ENCODE peak calls at places on chromosomes 4 and X, in six cellular contexts. I, N, T, Q, Y and V are unnamed samples.

GRCh38 chr4:22787753-22788389 is 95.1 kb downstream of the GBA3 start:
- DNase-seq in N (no peak), I (no peak), Q (no peak), T (no peak), Y (no peak), V (no peak)

GRCh38 chrX:132022115-132022862 is 813 bp upstream of the STK26 start:
- DNase-seq in I (peak; percentile 36), N (peak; percentile 29), T (no peak), Q (peak; percentile 27), Y (peak; percentile 6), V (no peak)

GRCh38 chr4:169665039-169665732 is 44.8 kb downstream of the CLCN3 start:
- DNase-seq in N (peak; percentile 44), Q (peak; percentile 66), T (no peak), I (no peak), Y (no peak), V (no peak)

GRCh38 chrX:10099411-10099810 is 57.4 kb upstream of the CLCN4 start:
- DNase-seq in T (no peak), Y (no peak), Q (no peak), I (no peak), N (no peak), V (no peak)

GRCh38 chr4:73918058-73918457 is 48.9 kb downstream of the CXCL1 start:
- DNase-seq in N (no peak), T (no peak), I (no peak), Y (no peak), Q (no peak), V (peak; percentile 22)

GRCh38 chr4:89486042-89486441 is 178.4 kb upstream of the GPRIN3 start:
- DNase-seq in N (peak; percentile 86), Y (no peak), Q (no peak), I (no peak), T (no peak), V (no peak)

GRCh38 chr4:92303621-92304027 is at the start of gene GRID2:
- DNase-seq in T (peak; percentile 72), N (peak; percentile 10), Q (no peak), I (no peak), Y (no peak), V (no peak)

GRCh38 chr4:1192091-1192492 is 19.7 kb upstream of the SPON2 start:
- DNase-seq in T (peak; percentile 80), Y (peak; percentile 83), I (no peak), N (peak; percentile 93), Q (peak; percentile 31), V (peak; percentile 65)

GRCh38 chrX:118644378-118644777 is 83.0 kb upstream of the IL13RA1 start:
- DNase-seq in Q (peak; percentile 10), N (peak; percentile 59), I (no peak), Y (no peak), T (no peak), V (no peak)

GRCh38 chr4:186019264-186019663 is 49.7 kb upstream of the TLR3 start:
- DNase-seq in Y (no peak), I (no peak), N (no peak), Q (no peak), T (no peak), V (no peak)

GRCh38 chr4:186018756-186019155 is 50.2 kb upstream of the TLR3 start:
- DNase-seq in N (no peak), I (no peak), Y (no peak), T (no peak), Q (no peak), V (no peak)

GRCh38 chr4:186021461-186022167 is 47.3 kb upstream of the TLR3 start:
- DNase-seq in Y (no peak), Q (peak; percentile 17), I (no peak), N (peak; percentile 69), T (no peak), V (peak; percentile 31)

GRCh38 chr4:186020106-186020792 is 48.7 kb upstream of the TLR3 start:
- DNase-seq in T (no peak), Y (no peak), I (no peak), Q (no peak), N (no peak), V (no peak)

DNA sequence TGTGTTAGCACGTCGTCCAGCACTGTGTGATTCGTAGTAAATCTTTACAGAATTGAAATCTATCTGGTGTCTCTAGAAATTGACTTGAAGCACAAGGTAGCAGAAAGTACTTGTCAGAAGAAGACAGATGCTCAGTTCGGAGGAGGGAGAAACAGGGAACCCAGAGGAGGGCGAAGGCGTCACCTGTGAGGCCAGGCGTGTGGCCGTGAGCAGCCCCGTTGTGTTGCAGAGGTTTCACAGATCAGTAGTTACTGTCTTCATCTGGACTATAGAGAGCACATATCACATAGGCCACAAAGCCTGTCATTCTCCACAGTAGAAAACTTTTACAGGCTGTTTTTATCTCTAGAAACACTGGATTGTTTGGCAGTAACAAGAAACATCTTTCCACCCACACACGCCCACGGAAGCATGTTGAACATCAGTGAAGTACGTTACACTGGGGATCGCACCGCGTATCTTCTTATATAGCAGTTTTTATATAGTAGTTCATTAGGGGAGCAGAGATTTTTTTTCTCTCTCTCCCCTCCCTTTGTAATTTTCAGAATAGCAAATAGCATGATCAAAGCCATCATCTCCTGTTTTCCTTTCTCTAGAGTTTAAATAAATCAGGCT is 48.1 kb upstream of the TLR3 start:
- DNase-seq in Y (no peak), T (no peak), I (no peak), Q (no peak), N (no peak), V (peak; percentile 12)
- H3K36me3 ChIP-seq in Y (no peaks in the 10 kb centered on the region), T (no peaks in the 10 kb centered on the region), I (no peaks in the 10 kb centered on the region), Q (no peaks in the 10 kb centered on the region), N (no peaks in the 10 kb centered on the region), V (no peaks in the 10 kb centered on the region)

DNA sequence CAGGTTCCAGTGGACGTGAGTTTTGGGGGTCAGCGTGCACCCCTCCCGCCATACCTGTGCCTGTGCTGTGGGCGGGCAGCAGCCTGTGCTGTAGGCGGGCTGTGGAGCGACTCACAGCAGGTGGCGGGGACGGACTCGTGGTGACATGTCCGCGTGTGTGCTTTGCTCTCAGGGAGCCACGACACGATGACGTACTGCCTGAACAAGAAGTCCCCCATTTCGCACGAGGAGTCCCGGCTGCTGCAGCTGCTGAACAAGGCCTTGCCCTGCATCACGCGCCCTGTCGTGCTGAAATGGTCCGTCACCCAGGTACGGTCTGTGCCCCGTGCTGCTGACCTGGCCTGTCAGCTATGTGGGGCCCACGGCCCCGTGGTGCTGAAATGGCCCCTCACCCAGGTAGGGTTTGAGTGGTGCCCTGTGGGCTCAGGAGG is 7.4 kb downstream of the PLCXD1 start:
- DNase-seq in Q (no peak), Y (no peak), I (no peak), T (peak; percentile 78), N (no peak), V (no peak)
- H3K36me3 ChIP-seq in Q (peaks cover 80% of the 10 kb centered on the region), Y (no peaks in the 10 kb centered on the region), I (peaks cover 24% of the 10 kb centered on the region), T (peaks cover 77% of the 10 kb centered on the region), N (no peaks in the 10 kb centered on the region), V (peaks cover 63% of the 10 kb centered on the region)

GRCh38 chr4:176676901-176677300 is 115.8 kb downstream of the VEGFC start:
- DNase-seq in Q (no peak), N (no peak), T (no peak), I (no peak), Y (no peak), V (no peak)
- H3K36me3 ChIP-seq in Q (no peaks in the 10 kb centered on the region), N (no peaks in the 10 kb centered on the region), T (no peaks in the 10 kb centered on the region), I (no peaks in the 10 kb centered on the region), Y (no peaks in the 10 kb centered on the region), V (no peaks in the 10 kb centered on the region)

GRCh38 chrX:151538190-151539122 is 25.0 kb upstream of the PASD1 start:
- DNase-seq in Q (no peak), Y (no peak), N (no peak), I (no peak), T (no peak), V (no peak)

GRCh38 chrX:151543706-151544105 is 19.8 kb upstream of the PASD1 start:
- DNase-seq in Y (no peak), N (no peak), I (no peak), T (no peak), Q (no peak), V (no peak)
- H3K36me3 ChIP-seq in Y (no peaks in the 10 kb centered on the region), N (no peaks in the 10 kb centered on the region), I (no peaks in the 10 kb centered on the region), T (no peaks in the 10 kb centered on the region), Q (no peaks in the 10 kb centered on the region), V (no peaks in the 10 kb centered on the region)

DNA sequence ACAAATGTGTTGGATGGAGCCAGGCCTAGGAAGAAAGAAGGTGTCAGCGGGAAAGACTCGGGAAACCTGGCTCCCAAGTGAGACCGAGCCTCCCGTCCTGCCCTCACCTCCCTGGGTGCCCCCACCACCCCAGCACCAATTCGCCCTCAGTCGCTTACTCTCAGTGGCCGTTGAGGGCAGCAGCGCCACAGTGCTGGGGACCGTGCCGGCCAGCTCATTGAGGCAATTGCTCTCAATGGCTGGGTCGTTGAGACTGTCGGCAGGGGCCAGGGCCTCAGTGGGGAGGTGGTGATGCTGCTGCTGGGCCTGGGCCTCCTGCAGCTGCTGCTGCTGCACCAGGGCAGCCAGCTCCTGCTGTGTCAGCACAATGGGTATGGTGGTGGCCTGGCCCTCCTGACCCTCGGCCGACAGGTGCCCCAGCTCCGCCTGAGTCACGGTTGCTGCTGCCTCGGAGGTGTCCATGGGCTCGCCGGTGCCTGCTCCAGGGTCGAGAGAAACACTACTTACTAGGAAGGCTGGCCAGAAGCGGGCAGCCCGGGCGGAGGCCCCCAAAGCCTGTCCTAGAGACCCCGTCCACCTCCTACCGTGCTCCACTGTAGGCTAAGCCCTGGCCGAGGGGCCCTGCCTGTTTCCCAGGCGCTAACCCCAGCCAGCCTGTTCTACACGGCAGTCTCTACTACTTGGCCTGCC is 7.4 kb upstream of the RENBP start:
- DNase-seq in N (no peak), I (no peak), T (no peak), Y (no peak), Q (no peak), V (no peak)
- H3K36me3 ChIP-seq in N (peaks cover 46% of the 10 kb centered on the region), I (peaks cover 21% of the 10 kb centered on the region), T (peaks cover 81% of the 10 kb centered on the region), Y (no peaks in the 10 kb centered on the region), Q (peaks cover 95% of the 10 kb centered on the region), V (peaks cover 83% of the 10 kb centered on the region)